ENCODE peak calls at places on chromosomes 12 and 14, in four cellular contexts. W, Y, G and I are unnamed samples. For H3K27me3, the result is how much of the 10 kb centered on the place peaks cover.

GRCh38 chr14:104400355-104400754 is 179.2 kb upstream of the C14orf180 start:
- DNase-seq in G (no peak), Y (no peak), W (no peak), I (peak)

GRCh38 chr12:118034429-118035193 is 18.1 kb downstream of the RFC5 start:
- DNase-seq in W (no peak), G (no peak), Y (no peak), I (no peak)

GRCh38 chr14:91858536-91859275 is 8.6 kb downstream of the TC2N start:
- DNase-seq in G (no peak), W (no peak), Y (no peak), I (no peak)

GRCh38 chr12:92676710-92677109 is 26.1 kb upstream of the PLEKHG7 start:
- DNase-seq in W (no peak), Y (no peak), G (no peak), I (no peak)

GRCh38 chr12:24754690-24755638 is 193.9 kb downstream of the BCAT1 start:
- DNase-seq in W (no peak), Y (no peak), G (no peak), I (no peak)

GRCh38 chr12:93315385-93315906 is 62.3 kb upstream of the NUDT4 start:
- DNase-seq in W (no peak), G (no peak), Y (no peak), I (no peak)

GRCh38 chr12:54890339-54890738 is 36.0 kb downstream of the MUCL1 start:
- DNase-seq in W (no peak), G (no peak), Y (no peak), I (no peak)

GRCh38 chr12:83161451-83161850 is 474.7 kb downstream of the TMTC2 start:
- DNase-seq in G (no peak), Y (no peak), W (no peak), I (no peak)

GRCh38 chr14:48690349-48690748 is 895.8 kb downstream of the RPS29 start:
- DNase-seq in Y (no peak), W (no peak), G (no peak), I (no peak)
- H3K27ac ChIP-seq in Y (no peak), W (no peak), G (no peak), I (no peak)

GRCh38 chr14:99413172-99413571 is 67.5 kb downstream of the SETD3 start:
- DNase-seq in G (no peak), Y (no peak), W (no peak), I (no peak)
- H3K4me3 ChIP-seq in G (no peak), Y (no peak), W (no peak), I (no peak)

GRCh38 chr14:60648169-60648933 is 926 bp downstream of the SIX1 start:
- DNase-seq in Y (no peak), W (no peak), G (no peak), I (no peak)

GRCh38 chr14:60651051-60651935 is 2.0 kb upstream of the SIX1 start:
- DNase-seq in W (no peak), Y (no peak), G (no peak), I (no peak)

GRCh38 chr14:60648934-60649814 is at the start of gene SIX1:
- DNase-seq in W (peak), Y (peak), G (peak), I (no peak)

GRCh38 chr14:60650382-60650961 is 1.2 kb upstream of the SIX1 start:
- DNase-seq in G (no peak), Y (no peak), W (no peak), I (no peak)

GRCh38 chr14:60649815-60650381 is 621 bp upstream of the SIX1 start:
- DNase-seq in G (no peak), W (no peak), Y (no peak), I (no peak)
- H3K27me3 ChIP-seq in G (under half), W (half or more), Y (under half), I (half or more)

GRCh38 chr12:9931245-9931644 is 925 bp downstream of the CLEC2A start:
- DNase-seq in Y (no peak), W (no peak), G (no peak), I (no peak)
- H3K27ac ChIP-seq in Y (no peak), W (no peak), G (no peak), I (no peak)

GRCh38 chr12:52523825-52524224 is 3.6 kb upstream of the KRT5 start:
- DNase-seq in Y (no peak), G (no peak), W (no peak), I (peak)
- H3K4me3 ChIP-seq in Y (no peak), G (no peak), W (no peak), I (no peak)